ENCODE peak calls at places on chromosomes 6 and 20, in seven cellular contexts. D is HepG2, U is fibroblast of lung, Z is ovary, N is psoas muscle, I is heart left ventricle, C is MM.1S. X is an unnamed sample. For H3K4me1, the result is how much of the 10 kb centered on the place peaks cover.

GRCh38 chr6:20696676-20697075 is 162.4 kb downstream of the CDKAL1 start:
- DNase-seq in D (no peak), U (peak), Z (no peak), N (no peak), I (no peak), C (no peak), X (no peak)

GRCh38 chr6:126302191-126302590 is 37.7 kb upstream of the CENPW start:
- DNase-seq in D (no peak), U (no peak), Z (no peak), N (no peak), I (no peak), C (no peak), X (peak)

GRCh38 chr6:140203611-140204553 is 829.4 kb upstream of the CITED2 start:
- DNase-seq in D (no peak), U (peak), Z (no peak), N (no peak), I (no peak), C (peak), X (no peak)

GRCh38 chr6:48837744-48838143 is 625.3 kb downstream of the MMUT start:
- DNase-seq in D (no peak), U (no peak), Z (no peak), N (no peak), I (no peak), C (no peak), X (peak)

GRCh38 chr20:41176711-41177552 is 39.6 kb downstream of the PLCG1 start:
- DNase-seq in D (no peak), U (no peak), Z (no peak), N (peak), I (no peak), C (no peak), X (no peak)

GRCh38 chr20:44324343-44324742 is 12.5 kb upstream of the R3HDML start:
- DNase-seq in D (no peak), U (no peak), Z (no peak), N (no peak), I (no peak), C (no peak), X (no peak)

GRCh38 chr6:41711323-41712038 is 23.9 kb downstream of the TFEB start:
- DNase-seq in D (no peak), U (no peak), Z (no peak), N (peak), I (no peak), C (no peak), X (no peak)

GRCh38 chr6:145277358-145278097 is 457.8 kb downstream of the EPM2A start:
- DNase-seq in D (no peak), U (no peak), Z (no peak), N (no peak), I (no peak), C (no peak), X (no peak)

GRCh38 chr6:144104898-144105487 is 9.6 kb upstream of the SF3B5 start:
- DNase-seq in D (peak), U (peak), Z (no peak), N (no peak), I (peak), C (peak), X (peak)

GRCh38 chr6:154247119-154247814 is 109.3 kb downstream of the IPCEF1 start:
- DNase-seq in D (no peak), U (no peak), Z (no peak), N (no peak), I (no peak), C (no peak), X (no peak)

GRCh38 chr6:47161176-47161687 is 119.1 kb upstream of the ADGRF1 start:
- DNase-seq in D (no peak), U (peak), Z (no peak), N (no peak), I (no peak), C (no peak), X (peak)

GRCh38 chr6:2959909-2960719 is 11.3 kb downstream of the SERPINB6 start:
- DNase-seq in D (no peak), U (peak), Z (no peak), N (no peak), I (no peak), C (no peak), X (peak)

GRCh38 chr6:75086236-75086635 is 119.6 kb downstream of the COL12A1 start:
- DNase-seq in D (no peak), U (no peak), Z (no peak), N (no peak), I (no peak), C (no peak), X (no peak)

GRCh38 chr20:18992418-18992817 is 178.8 kb downstream of the SCP2D1 start:
- DNase-seq in D (peak), U (no peak), Z (no peak), N (no peak), I (no peak), C (no peak), X (no peak)

GRCh38 chr6:152135755-152136448 is 328.4 kb downstream of the ESR1 start:
- DNase-seq in D (peak), U (no peak), Z (no peak), N (no peak), I (no peak), C (no peak), X (no peak)

DNA sequence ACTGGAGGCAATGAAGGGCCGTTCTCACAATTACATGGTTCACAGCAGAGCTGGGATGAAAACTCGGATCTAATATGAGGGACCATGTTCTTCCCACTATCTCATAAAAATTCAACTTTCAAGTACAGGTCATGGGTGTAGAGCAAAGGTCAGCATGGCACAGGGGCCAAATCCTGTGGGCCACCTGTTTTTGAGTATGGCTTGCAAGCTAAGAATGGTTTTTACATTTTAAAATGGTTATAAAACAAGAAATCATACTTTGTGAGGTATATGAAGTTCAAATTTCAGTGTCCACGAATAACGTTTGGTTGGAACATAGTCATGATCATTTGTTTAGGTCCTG is 4.6 kb downstream of the MAP3K5 start:
- DNase-seq in D (no peak), U (no peak), Z (no peak), N (no peak), I (no peak), C (no peak), X (no peak)
- H3K4me1 ChIP-seq in D (under half), U (under half), Z (under half), N (under half), I (under half), C (under half), X (under half)

GRCh38 chr6:142803027-142803426 is 141.9 kb downstream of the HIVEP2 start:
- DNase-seq in D (no peak), U (no peak), Z (no peak), N (no peak), I (no peak), C (no peak), X (no peak)
- TF ChIP-seq CTCF in D (no peak), U (no peak), Z (no peak), N (no peak), I (no peak), C (no peak), X (no peak)

DNA sequence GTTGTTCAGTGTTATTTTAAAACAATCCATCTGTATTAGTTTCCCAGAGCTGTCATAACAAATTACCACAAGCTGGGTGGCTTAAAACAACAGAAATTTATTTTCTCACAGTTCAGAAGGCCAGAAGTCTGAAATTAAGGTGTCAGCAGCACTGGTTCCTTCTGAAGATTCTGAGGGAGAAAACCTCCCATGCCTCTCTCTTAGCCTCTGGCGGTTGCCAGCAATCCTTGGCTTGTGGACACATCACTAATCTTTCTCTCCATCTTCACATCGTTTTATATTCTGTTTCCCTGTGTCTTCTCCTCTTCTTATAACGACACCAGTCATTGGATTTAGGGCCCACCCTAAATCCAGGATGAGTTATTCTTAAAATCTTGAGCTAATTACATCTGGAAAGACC is 70.2 kb upstream of the EPB41L1 start:
- DNase-seq in D (no peak), U (no peak), Z (no peak), N (no peak), I (no peak), C (no peak), X (no peak)
- H3K4me1 ChIP-seq in D (under half), U (under half), Z (under half), N (under half), I (under half), C (under half), X (under half)

GRCh38 chr6:40444811-40445210 is 142.4 kb downstream of the LRFN2 start:
- DNase-seq in D (no peak), U (no peak), Z (no peak), N (no peak), I (no peak), C (no peak), X (no peak)

GRCh38 chr6:40444307-40444706 is 142.9 kb downstream of the LRFN2 start:
- DNase-seq in D (no peak), U (no peak), Z (no peak), N (no peak), I (no peak), C (no peak), X (no peak)

GRCh38 chr6:40442591-40442990 is 144.6 kb downstream of the LRFN2 start:
- DNase-seq in D (no peak), U (no peak), Z (no peak), N (no peak), I (no peak), C (no peak), X (no peak)

GRCh38 chr6:40441132-40441531 is 146.0 kb downstream of the LRFN2 start:
- DNase-seq in D (no peak), U (no peak), Z (no peak), N (no peak), I (no peak), C (no peak), X (no peak)

DNA sequence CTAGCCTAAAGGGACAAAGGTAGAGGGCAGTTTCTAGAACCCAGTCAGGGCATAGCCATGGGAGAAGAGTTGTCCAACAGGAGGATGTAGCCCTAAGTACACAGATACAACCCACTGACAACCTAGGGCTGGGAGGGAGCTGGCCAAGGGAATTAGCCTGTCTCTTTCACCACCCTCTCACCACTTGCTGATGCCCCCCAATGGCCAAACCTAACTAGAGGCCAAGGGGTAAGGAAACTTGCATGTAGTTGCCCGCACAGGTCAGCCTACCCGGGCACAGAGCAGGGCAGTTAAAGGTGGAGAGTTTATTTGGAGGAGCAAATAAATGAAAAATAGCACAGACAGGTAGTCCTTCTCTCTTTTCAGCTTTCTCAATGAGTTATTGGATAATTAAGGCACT is 143.3 kb downstream of the LRFN2 start:
- DNase-seq in D (no peak), U (no peak), Z (no peak), N (no peak), I (no peak), C (no peak), X (no peak)
- TF ChIP-seq CTCF in D (no peak), U (no peak), Z (no peak), N (no peak), I (no peak), C (no peak), X (no peak)

DNA sequence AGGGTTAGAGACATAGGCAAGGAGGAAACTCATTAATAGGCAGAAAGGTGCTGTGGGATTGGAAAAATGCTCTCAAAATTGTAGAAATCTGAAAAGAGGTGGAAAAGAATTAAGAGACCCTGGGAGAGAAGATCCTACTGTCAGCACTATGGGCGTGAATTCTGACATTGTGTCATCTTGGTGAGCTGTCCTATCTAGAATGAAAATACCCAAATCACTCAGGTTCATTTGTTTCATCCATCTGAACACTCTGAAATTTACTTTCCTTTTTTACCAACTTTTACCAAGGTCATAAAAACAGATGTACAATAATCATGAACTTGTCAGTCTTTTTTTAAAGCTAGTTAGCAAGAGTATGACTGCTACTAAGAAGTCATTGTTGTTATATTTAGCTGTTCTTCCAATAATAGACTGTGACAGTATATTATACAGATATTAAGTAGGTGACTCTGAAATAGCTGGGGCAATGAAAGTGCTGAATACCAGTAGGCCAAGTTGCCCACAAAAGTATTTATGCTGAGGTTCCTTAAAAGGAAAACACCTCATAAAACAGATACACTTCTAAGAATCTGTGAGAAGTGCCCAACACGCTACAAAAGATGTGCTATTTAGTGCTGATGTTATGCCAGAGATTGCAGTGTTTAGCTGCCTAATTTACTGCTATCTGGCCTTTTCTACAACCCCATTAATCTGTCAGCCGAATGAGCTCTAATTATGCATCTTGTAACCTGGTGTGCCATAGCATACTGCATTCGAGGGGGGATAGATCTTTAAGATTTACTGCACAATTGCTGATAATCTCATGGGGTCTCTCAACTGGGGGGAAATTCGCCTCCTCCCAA is 217.5 kb upstream of the SUPT3H start:
- DNase-seq in D (no peak), U (no peak), Z (no peak), N (no peak), I (no peak), C (no peak), X (no peak)
- H3K4me1 ChIP-seq in D (under half), U (under half), Z (under half), N (under half), I (under half), C (under half), X (under half)

DNA sequence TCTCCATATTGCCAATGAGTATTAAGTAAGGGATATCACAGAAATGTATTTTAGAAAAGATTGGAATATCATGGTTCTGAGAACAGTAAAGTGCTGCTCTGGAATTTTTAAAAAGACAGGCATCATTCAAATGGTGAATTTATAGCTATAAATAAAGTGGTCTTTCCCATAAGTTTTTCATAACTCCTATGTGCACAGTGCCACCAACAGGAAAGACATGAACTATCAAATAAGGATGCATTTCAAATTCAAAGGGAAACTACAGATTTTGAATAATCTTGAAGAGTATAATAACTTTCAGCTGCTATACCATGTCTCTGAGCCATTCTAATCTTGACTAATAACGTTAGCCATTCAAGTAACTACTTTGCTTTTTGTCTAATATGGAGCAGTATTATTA is 456.8 kb upstream of the GJE1 start:
- DNase-seq in D (no peak), U (peak), Z (no peak), N (no peak), I (no peak), C (no peak), X (no peak)
- TF ChIP-seq CTCF in D (no peak), U (peak), Z (no peak), N (no peak), I (peak), C (peak), X (peak)

GRCh38 chr6:165713845-165714466 is 50.9 kb upstream of the PDE10A start:
- DNase-seq in D (no peak), U (no peak), Z (no peak), N (no peak), I (no peak), C (no peak), X (no peak)
- H3K4me1 ChIP-seq in D (under half), U (under half), Z (under half), N (under half), I (under half), C (under half), X (under half)

GRCh38 chr20:46025376-46025783 is 3.6 kb upstream of the SLC12A5 start:
- DNase-seq in D (no peak), U (no peak), Z (no peak), N (no peak), I (no peak), C (no peak), X (no peak)

GRCh38 chr20:46021361-46022359 is 7.4 kb upstream of the SLC12A5 start:
- DNase-seq in D (peak), U (no peak), Z (no peak), N (peak), I (no peak), C (peak), X (no peak)

GRCh38 chr20:46022411-46023147 is 6.4 kb upstream of the SLC12A5 start:
- DNase-seq in D (peak), U (no peak), Z (peak), N (peak), I (peak), C (peak), X (no peak)

GRCh38 chr20:46023999-46024398 is 5.0 kb upstream of the SLC12A5 start:
- DNase-seq in D (no peak), U (no peak), Z (no peak), N (no peak), I (no peak), C (no peak), X (no peak)

GRCh38 chr20:46023148-46023484 is 5.9 kb upstream of the SLC12A5 start:
- DNase-seq in D (no peak), U (no peak), Z (no peak), N (no peak), I (no peak), C (no peak), X (no peak)
- TF ChIP-seq CTCF in D (no peak), U (no peak), Z (no peak), N (no peak), I (no peak), C (no peak), X (no peak)